ENCODE peak calls at places on chromosomes 1 and 21, in nine cellular contexts. One of them, this sample, is unnamed.
A peak's percentile ranks its signal among the peaks of the same experiment; 100 is the strongest.

GRCh38 chr1:156926175-156926574 is 5.7 kb downstream of the LRRC71 start:
- DNase-seq in K562: peak; percentile 61
- DNase-seq in breast epithelium: peak; percentile 76
- DNase-seq in MM.1S: no peak
- DNase-seq in psoas muscle: peak; percentile 68
- DNase-seq in right lobe of liver: no peak
- DNase-seq in left ventricle myocardium inferior: peak; percentile 50
- DNase-seq in hepatocyte: peak; percentile 40
- DNase-seq in heart left ventricle: peak; percentile 61
- DNase-seq in this sample: no peak

GRCh38 chr1:16249838-16250241 is 12.9 kb upstream of the CPLANE2 start:
- DNase-seq in K562: no peak
- DNase-seq in breast epithelium: no peak
- DNase-seq in MM.1S: no peak
- DNase-seq in psoas muscle: peak; percentile 72
- DNase-seq in right lobe of liver: peak; percentile 73
- DNase-seq in left ventricle myocardium inferior: no peak
- DNase-seq in hepatocyte: peak; percentile 41
- DNase-seq in heart left ventricle: no peak
- DNase-seq in this sample: peak; percentile 31

GRCh38 chr1:6052543-6053205 is 7.0 kb downstream of the KCNAB2 start:
- DNase-seq in K562: peak; percentile 79
- DNase-seq in breast epithelium: peak; percentile 71
- DNase-seq in MM.1S: peak; percentile 19
- DNase-seq in psoas muscle: peak; percentile 68
- DNase-seq in right lobe of liver: no peak
- DNase-seq in left ventricle myocardium inferior: peak; percentile 61
- DNase-seq in hepatocyte: peak; percentile 84
- DNase-seq in heart left ventricle: peak; percentile 63
- DNase-seq in this sample: no peak

GRCh38 chr1:71351438-71351837 is 270.6 kb upstream of the ZRANB2 start:
- DNase-seq in K562: no peak
- DNase-seq in breast epithelium: no peak
- DNase-seq in MM.1S: no peak
- DNase-seq in psoas muscle: no peak
- DNase-seq in right lobe of liver: no peak
- DNase-seq in left ventricle myocardium inferior: no peak
- DNase-seq in hepatocyte: no peak
- DNase-seq in heart left ventricle: no peak
- DNase-seq in this sample: no peak

GRCh38 chr21:37710555-37711293 is 205.5 kb downstream of the KCNJ6 start:
- DNase-seq in K562: no peak
- DNase-seq in breast epithelium: no peak
- DNase-seq in MM.1S: no peak
- DNase-seq in psoas muscle: no peak
- DNase-seq in right lobe of liver: no peak
- DNase-seq in left ventricle myocardium inferior: no peak
- DNase-seq in hepatocyte: peak; percentile 25
- DNase-seq in heart left ventricle: peak; percentile 33
- DNase-seq in this sample: no peak

GRCh38 chr1:95941121-95941798 is 707.2 kb downstream of the RWDD3 start:
- DNase-seq in K562: no peak
- DNase-seq in breast epithelium: no peak
- DNase-seq in MM.1S: no peak
- DNase-seq in psoas muscle: no peak
- DNase-seq in right lobe of liver: peak; percentile 45
- DNase-seq in left ventricle myocardium inferior: no peak
- DNase-seq in hepatocyte: no peak
- DNase-seq in heart left ventricle: no peak
- DNase-seq in this sample: no peak

GRCh38 chr1:56780128-56780750 is 39.0 kb downstream of the FYB2 start:
- DNase-seq in K562: no peak
- DNase-seq in breast epithelium: no peak
- DNase-seq in MM.1S: no peak
- DNase-seq in psoas muscle: no peak
- DNase-seq in right lobe of liver: peak; percentile 49
- DNase-seq in left ventricle myocardium inferior: no peak
- DNase-seq in hepatocyte: no peak
- DNase-seq in heart left ventricle: no peak
- DNase-seq in this sample: no peak

GRCh38 chr1:47934243-47934805 is 62.9 kb downstream of the TRABD2B start:
- DNase-seq in K562: no peak
- DNase-seq in breast epithelium: no peak
- DNase-seq in MM.1S: no peak
- DNase-seq in psoas muscle: peak; percentile 87
- DNase-seq in right lobe of liver: peak; percentile 75
- DNase-seq in left ventricle myocardium inferior: peak; percentile 74
- DNase-seq in hepatocyte: peak; percentile 71
- DNase-seq in heart left ventricle: peak; percentile 70
- DNase-seq in this sample: no peak

GRCh38 chr1:111517464-111518225 is 14.2 kb upstream of the ADORA3 start:
- DNase-seq in K562: no peak
- DNase-seq in breast epithelium: no peak
- DNase-seq in MM.1S: peak; percentile 63
- DNase-seq in psoas muscle: no peak
- DNase-seq in right lobe of liver: no peak
- DNase-seq in left ventricle myocardium inferior: no peak
- DNase-seq in hepatocyte: no peak
- DNase-seq in heart left ventricle: no peak
- DNase-seq in this sample: no peak

GRCh38 chr1:111512132-111512874 is 8.9 kb upstream of the ADORA3 start:
- DNase-seq in K562: no peak
- DNase-seq in breast epithelium: no peak
- DNase-seq in MM.1S: no peak
- DNase-seq in psoas muscle: no peak
- DNase-seq in right lobe of liver: no peak
- DNase-seq in left ventricle myocardium inferior: peak; percentile 30
- DNase-seq in hepatocyte: no peak
- DNase-seq in heart left ventricle: peak; percentile 49
- DNase-seq in this sample: no peak

GRCh38 chr1:111516008-111516535 is 12.6 kb upstream of the ADORA3 start:
- DNase-seq in K562: peak; percentile 60
- DNase-seq in breast epithelium: no peak
- DNase-seq in MM.1S: no peak
- DNase-seq in psoas muscle: peak; percentile 58
- DNase-seq in right lobe of liver: peak; percentile 59
- DNase-seq in left ventricle myocardium inferior: peak; percentile 58
- DNase-seq in hepatocyte: no peak
- DNase-seq in heart left ventricle: peak; percentile 79
- DNase-seq in this sample: no peak

GRCh38 chr1:111513410-111514020 is 10.1 kb upstream of the ADORA3 start:
- DNase-seq in K562: no peak
- DNase-seq in breast epithelium: no peak
- DNase-seq in MM.1S: no peak
- DNase-seq in psoas muscle: no peak
- DNase-seq in right lobe of liver: no peak
- DNase-seq in left ventricle myocardium inferior: peak; percentile 20
- DNase-seq in hepatocyte: no peak
- DNase-seq in heart left ventricle: peak; percentile 33
- DNase-seq in this sample: no peak

GRCh38 chr1:111515291-111516007 is 12.0 kb upstream of the ADORA3 start:
- DNase-seq in K562: no peak
- DNase-seq in breast epithelium: no peak
- DNase-seq in MM.1S: no peak
- DNase-seq in psoas muscle: peak; percentile 80
- DNase-seq in right lobe of liver: no peak
- DNase-seq in left ventricle myocardium inferior: peak; percentile 84
- DNase-seq in hepatocyte: no peak
- DNase-seq in heart left ventricle: peak; percentile 84
- DNase-seq in this sample: no peak
- H3K27ac ChIP-seq in K562: no peak overlapping the region
- H3K27ac ChIP-seq in breast epithelium: peak overlapping the region; percentile 41
- H3K27ac ChIP-seq in MM.1S: no peak overlapping the region
- H3K27ac ChIP-seq in psoas muscle: peak overlapping the region; percentile 62
- H3K27ac ChIP-seq in right lobe of liver: peak overlapping the region; percentile 62
- H3K27ac ChIP-seq in left ventricle myocardium inferior: peak overlapping the region; percentile 96
- H3K27ac ChIP-seq in hepatocyte: no peak overlapping the region
- H3K27ac ChIP-seq in heart left ventricle: peak overlapping the region; percentile 89
- H3K27ac ChIP-seq in this sample: peak overlapping the region; percentile 73

DNA sequence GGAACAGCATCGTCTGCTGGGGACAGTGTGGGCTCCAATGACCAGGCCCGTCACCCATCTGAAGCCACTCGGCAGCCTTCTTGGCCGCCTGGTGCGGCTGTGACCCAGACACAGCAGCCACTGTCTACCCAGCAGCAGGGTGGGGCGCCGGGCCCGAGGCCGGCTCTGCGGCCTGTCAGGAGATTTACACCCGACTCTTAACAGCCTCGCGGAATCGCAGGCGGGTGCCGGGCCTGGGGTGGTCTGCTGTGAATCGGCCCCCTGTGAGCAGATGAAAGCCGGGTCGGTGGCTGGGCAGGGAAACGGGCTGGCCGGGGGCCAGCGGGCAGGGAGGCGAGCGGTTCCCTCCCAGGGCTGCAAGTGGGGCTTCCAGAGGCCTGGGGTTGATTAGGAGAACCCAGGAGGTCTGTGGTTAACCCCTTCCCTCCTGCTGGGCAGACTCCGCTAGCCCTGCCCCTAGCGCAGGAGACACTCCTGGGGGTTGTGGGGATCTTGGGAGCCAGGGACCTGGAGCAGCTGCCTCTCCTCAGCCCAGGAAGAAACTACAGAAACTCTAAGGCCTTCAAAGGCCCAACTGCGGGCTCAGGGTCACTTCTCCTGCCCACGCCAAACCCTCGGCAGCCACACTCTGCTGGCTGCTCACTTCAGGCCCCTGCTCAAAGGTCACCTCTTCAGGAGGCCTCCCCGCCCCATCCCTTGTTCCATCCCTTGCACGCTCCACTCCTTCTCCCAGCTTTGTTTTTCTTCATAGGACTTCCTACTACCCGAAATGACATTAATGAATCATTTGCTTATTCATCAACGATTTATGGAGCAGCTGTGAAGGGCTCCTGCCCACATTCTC is 15.6 kb downstream of the RUNX3 start:
- DNase-seq in K562: no peak
- DNase-seq in breast epithelium: no peak
- DNase-seq in MM.1S: no peak
- DNase-seq in psoas muscle: peak; percentile 52
- DNase-seq in right lobe of liver: no peak
- DNase-seq in left ventricle myocardium inferior: no peak
- DNase-seq in hepatocyte: peak; percentile 72
- DNase-seq in heart left ventricle: no peak
- DNase-seq in this sample: no peak
- H3K4me1 ChIP-seq in K562: peaks cover 6% of the 10 kb centered on the region
- H3K4me1 ChIP-seq in breast epithelium: no peaks in the 10 kb centered on the region
- H3K4me1 ChIP-seq in MM.1S: no peaks in the 10 kb centered on the region
- H3K4me1 ChIP-seq in psoas muscle: no peaks in the 10 kb centered on the region
- H3K4me1 ChIP-seq in right lobe of liver: no peaks in the 10 kb centered on the region
- H3K4me1 ChIP-seq in left ventricle myocardium inferior: peaks cover 6% of the 10 kb centered on the region
- H3K4me1 ChIP-seq in hepatocyte: peaks cover 12% of the 10 kb centered on the region
- H3K4me1 ChIP-seq in heart left ventricle: peaks cover under 1% of the 10 kb centered on the region
- H3K4me1 ChIP-seq in this sample: peaks cover 24% of the 10 kb centered on the region

GRCh38 chr1:112904831-112905227 is 51.2 kb downstream of the SLC16A1 start:
- DNase-seq in K562: peak; percentile 63
- DNase-seq in breast epithelium: no peak
- DNase-seq in MM.1S: no peak
- DNase-seq in psoas muscle: no peak
- DNase-seq in right lobe of liver: no peak
- DNase-seq in left ventricle myocardium inferior: no peak
- DNase-seq in hepatocyte: peak; percentile 68
- DNase-seq in heart left ventricle: no peak
- DNase-seq in this sample: no peak

GRCh38 chr1:112902221-112902620 is 53.8 kb downstream of the SLC16A1 start:
- DNase-seq in K562: no peak
- DNase-seq in breast epithelium: no peak
- DNase-seq in MM.1S: no peak
- DNase-seq in psoas muscle: no peak
- DNase-seq in right lobe of liver: no peak
- DNase-seq in left ventricle myocardium inferior: no peak
- DNase-seq in hepatocyte: no peak
- DNase-seq in heart left ventricle: no peak
- DNase-seq in this sample: no peak

GRCh38 chr1:112905420-112906154 is 50.4 kb downstream of the SLC16A1 start:
- DNase-seq in K562: no peak
- DNase-seq in breast epithelium: no peak
- DNase-seq in MM.1S: no peak
- DNase-seq in psoas muscle: no peak
- DNase-seq in right lobe of liver: peak; percentile 58
- DNase-seq in left ventricle myocardium inferior: no peak
- DNase-seq in hepatocyte: peak; percentile 33
- DNase-seq in heart left ventricle: no peak
- DNase-seq in this sample: no peak

GRCh38 chr1:112906155-112906698 is 49.8 kb downstream of the SLC16A1 start:
- DNase-seq in K562: no peak
- DNase-seq in breast epithelium: no peak
- DNase-seq in MM.1S: no peak
- DNase-seq in psoas muscle: no peak
- DNase-seq in right lobe of liver: no peak
- DNase-seq in left ventricle myocardium inferior: no peak
- DNase-seq in hepatocyte: no peak
- DNase-seq in heart left ventricle: no peak
- DNase-seq in this sample: no peak

DNA sequence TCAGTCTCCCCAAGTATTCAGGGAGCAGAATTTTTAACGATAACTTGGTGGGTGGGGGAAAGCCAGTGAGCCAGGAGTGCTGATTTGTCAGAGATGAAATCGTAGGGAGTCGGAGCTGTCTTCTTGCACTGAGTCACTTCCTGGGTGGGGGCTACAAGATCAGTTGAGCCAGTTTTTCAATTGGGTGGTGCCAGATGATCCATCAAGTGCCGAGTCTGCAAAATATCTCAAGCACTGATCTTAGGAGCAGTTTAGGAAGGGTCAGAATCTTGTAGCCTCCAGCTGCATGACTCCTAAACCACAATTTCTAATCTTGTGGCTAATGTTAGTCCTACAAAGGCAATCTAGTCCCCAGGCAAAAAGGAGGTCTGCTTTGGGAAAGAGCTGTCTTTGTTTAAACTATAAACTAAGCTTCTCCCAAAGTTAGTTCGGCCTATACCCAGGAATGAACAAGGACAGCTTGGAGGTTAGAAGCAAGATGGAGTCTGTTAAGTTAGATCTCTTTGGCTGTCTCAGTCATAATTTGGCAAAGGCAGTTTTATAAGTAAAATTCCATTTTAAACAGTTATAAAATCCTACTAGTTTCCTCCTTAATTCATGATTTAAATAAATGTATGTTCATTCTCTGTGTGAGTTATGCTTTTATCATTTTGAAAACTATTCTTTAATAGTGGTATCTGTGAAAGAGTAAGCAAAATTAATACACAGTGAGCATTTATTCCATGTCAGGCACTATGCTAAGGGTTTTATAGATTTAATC is 51.7 kb downstream of the SLC16A1 start:
- DNase-seq in K562: peak; percentile 72
- DNase-seq in breast epithelium: no peak
- DNase-seq in MM.1S: no peak
- DNase-seq in psoas muscle: no peak
- DNase-seq in right lobe of liver: no peak
- DNase-seq in left ventricle myocardium inferior: no peak
- DNase-seq in hepatocyte: peak; percentile 16
- DNase-seq in heart left ventricle: no peak
- DNase-seq in this sample: no peak
- H3K4me3 ChIP-seq in K562: no peak overlapping the region
- H3K4me3 ChIP-seq in breast epithelium: no peak overlapping the region
- H3K4me3 ChIP-seq in MM.1S: no peak overlapping the region
- H3K4me3 ChIP-seq in psoas muscle: no peak overlapping the region
- H3K4me3 ChIP-seq in right lobe of liver: no peak overlapping the region
- H3K4me3 ChIP-seq in left ventricle myocardium inferior: no peak overlapping the region
- H3K4me3 ChIP-seq in hepatocyte: no peak overlapping the region
- H3K4me3 ChIP-seq in heart left ventricle: no peak overlapping the region
- H3K4me3 ChIP-seq in this sample: no peak overlapping the region

GRCh38 chr1:229240532-229240931 is 30.4 kb upstream of the RAB4A start:
- DNase-seq in K562: no peak
- DNase-seq in breast epithelium: no peak
- DNase-seq in MM.1S: no peak
- DNase-seq in psoas muscle: no peak
- DNase-seq in right lobe of liver: no peak
- DNase-seq in left ventricle myocardium inferior: no peak
- DNase-seq in hepatocyte: no peak
- DNase-seq in heart left ventricle: no peak
- DNase-seq in this sample: no peak

GRCh38 chr1:229241390-229241789 is 29.5 kb upstream of the RAB4A start:
- DNase-seq in K562: no peak
- DNase-seq in breast epithelium: no peak
- DNase-seq in MM.1S: no peak
- DNase-seq in psoas muscle: no peak
- DNase-seq in right lobe of liver: no peak
- DNase-seq in left ventricle myocardium inferior: no peak
- DNase-seq in hepatocyte: no peak
- DNase-seq in heart left ventricle: no peak
- DNase-seq in this sample: no peak

GRCh38 chr1:229237320-229237719 is 33.6 kb upstream of the RAB4A start:
- DNase-seq in K562: no peak
- DNase-seq in breast epithelium: no peak
- DNase-seq in MM.1S: no peak
- DNase-seq in psoas muscle: no peak
- DNase-seq in right lobe of liver: no peak
- DNase-seq in left ventricle myocardium inferior: no peak
- DNase-seq in hepatocyte: no peak
- DNase-seq in heart left ventricle: no peak
- DNase-seq in this sample: no peak

GRCh38 chr1:229238231-229238630 is 32.7 kb upstream of the RAB4A start:
- DNase-seq in K562: no peak
- DNase-seq in breast epithelium: no peak
- DNase-seq in MM.1S: no peak
- DNase-seq in psoas muscle: no peak
- DNase-seq in right lobe of liver: no peak
- DNase-seq in left ventricle myocardium inferior: no peak
- DNase-seq in hepatocyte: no peak
- DNase-seq in heart left ventricle: no peak
- DNase-seq in this sample: no peak

GRCh38 chr1:229238674-229239415 is 32.1 kb upstream of the RAB4A start:
- DNase-seq in K562: no peak
- DNase-seq in breast epithelium: no peak
- DNase-seq in MM.1S: no peak
- DNase-seq in psoas muscle: peak; percentile 53
- DNase-seq in right lobe of liver: no peak
- DNase-seq in left ventricle myocardium inferior: no peak
- DNase-seq in hepatocyte: no peak
- DNase-seq in heart left ventricle: no peak
- DNase-seq in this sample: no peak
- H3K27ac ChIP-seq in K562: no peak overlapping the region
- H3K27ac ChIP-seq in breast epithelium: peak overlapping the region; percentile 5
- H3K27ac ChIP-seq in MM.1S: no peak overlapping the region
- H3K27ac ChIP-seq in psoas muscle: no peak overlapping the region
- H3K27ac ChIP-seq in right lobe of liver: no peak overlapping the region
- H3K27ac ChIP-seq in left ventricle myocardium inferior: no peak overlapping the region
- H3K27ac ChIP-seq in hepatocyte: peak overlapping the region; percentile 18
- H3K27ac ChIP-seq in heart left ventricle: no peak overlapping the region
- H3K27ac ChIP-seq in this sample: no peak overlapping the region

This sample was measured in thoracic aorta.